ENCODE peak calls at places on chromosome 1, in seven cellular contexts. M, C, W, O, N, U and J are unnamed samples.

GRCh38 chr1:40450491-40451237 is 388 bp downstream of the ZFP69B start:
- DNase-seq in M (peak), C (peak), W (no peak), O (no peak), N (peak), U (peak), J (no peak)

GRCh38 chr1:26177182-26177684 is at the start of gene CNKSR1:
- DNase-seq in M (no peak), C (no peak), W (peak), O (peak), N (no peak), U (peak), J (peak)

GRCh38 chr1:51629918-51630317 is 13.0 kb downstream of the OSBPL9 start:
- DNase-seq in M (no peak), C (no peak), W (no peak), O (no peak), N (no peak), U (no peak), J (no peak)

GRCh38 chr1:111204211-111204883 is 3.9 kb upstream of the DENND2D start:
- DNase-seq in M (no peak), C (peak), W (no peak), O (peak), N (peak), U (no peak), J (no peak)

GRCh38 chr1:238960071-238960470 is 426.3 kb upstream of the CHRM3 start:
- DNase-seq in M (no peak), C (no peak), W (no peak), O (no peak), N (no peak), U (no peak), J (no peak)

GRCh38 chr1:226678701-226679100 is 60.4 kb downstream of the ITPKB start:
- DNase-seq in M (no peak), C (no peak), W (no peak), O (no peak), N (no peak), U (no peak), J (no peak)

GRCh38 chr1:184802739-184803492 is 48.3 kb upstream of the EDEM3 start:
- DNase-seq in M (no peak), C (no peak), W (no peak), O (no peak), N (peak), U (no peak), J (no peak)

GRCh38 chr1:29959356-29959755 is 723.0 kb downstream of the PTPRU start:
- DNase-seq in M (no peak), C (no peak), W (no peak), O (no peak), N (no peak), U (no peak), J (no peak)

GRCh38 chr1:162003825-162004205 is 19.9 kb downstream of the OLFML2B start:
- DNase-seq in M (no peak), C (no peak), W (no peak), O (no peak), N (no peak), U (no peak), J (no peak)

GRCh38 chr1:66333463-66334232 is 200.3 kb upstream of the SGIP1 start:
- DNase-seq in M (no peak), C (no peak), W (no peak), O (no peak), N (no peak), U (no peak), J (no peak)

GRCh38 chr1:186165303-186165702 is 209.8 kb downstream of the TPR start:
- DNase-seq in M (no peak), C (no peak), W (no peak), O (no peak), N (no peak), U (no peak), J (no peak)

GRCh38 chr1:26164036-26164927 is 4.5 kb downstream of the C1orf232 start:
- DNase-seq in M (peak), C (no peak), W (no peak), O (no peak), N (peak), U (no peak), J (no peak)

GRCh38 chr1:162943627-162944026 is 82.7 kb upstream of the CCDC190 start:
- DNase-seq in M (no peak), C (no peak), W (no peak), O (no peak), N (no peak), U (no peak), J (no peak)

GRCh38 chr1:210232524-210233215 is at the start of gene SERTAD4:
- DNase-seq in M (no peak), C (no peak), W (no peak), O (peak), N (peak), U (no peak), J (peak)

GRCh38 chr1:159171688-159172501 is 480 bp downstream of the CADM3 start:
- DNase-seq in M (no peak), C (no peak), W (no peak), O (no peak), N (no peak), U (no peak), J (no peak)

GRCh38 chr1:93448292-93448982 is 519 bp downstream of the FNBP1L start:
- DNase-seq in M (peak), C (no peak), W (no peak), O (no peak), N (peak), U (peak), J (peak)

GRCh38 chr1:181097242-181097641 is 8.7 kb downstream of the IER5 start:
- DNase-seq in M (no peak), C (no peak), W (no peak), O (no peak), N (peak), U (no peak), J (no peak)

GRCh38 chr1:112449630-112449983 is 53.6 kb downstream of the CTTNBP2NL start:
- DNase-seq in M (no peak), C (no peak), W (no peak), O (no peak), N (no peak), U (no peak), J (no peak)

GRCh38 chr1:80847904-80848303 is 952.8 kb upstream of the ADGRL2 start:
- DNase-seq in M (no peak), C (no peak), W (no peak), O (no peak), N (no peak), U (no peak), J (no peak)

GRCh38 chr1:80841261-80841660 is 959.5 kb upstream of the ADGRL2 start:
- DNase-seq in M (no peak), C (no peak), W (no peak), O (no peak), N (no peak), U (no peak), J (no peak)

DNA sequence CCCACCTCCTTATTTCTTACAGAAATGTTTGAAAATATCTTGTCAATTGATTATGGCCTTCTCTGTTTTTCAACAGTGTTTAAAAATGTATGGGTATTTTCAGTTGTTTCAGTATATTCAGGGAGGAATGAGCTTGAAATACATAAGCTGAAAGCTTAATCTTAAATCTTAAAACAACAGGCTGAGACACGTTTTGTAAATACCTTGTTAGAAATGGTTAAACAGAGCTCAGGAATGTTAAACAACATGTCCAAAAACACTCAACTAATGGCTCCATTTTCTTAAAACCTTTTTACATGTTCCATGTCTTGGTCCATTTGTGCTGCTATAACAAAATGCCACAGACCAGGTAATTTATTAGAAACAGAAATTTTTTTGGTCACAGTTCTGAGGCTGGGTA is 953.8 kb upstream of the ADGRL2 start:
- DNase-seq in M (no peak), C (no peak), W (no peak), O (no peak), N (no peak), U (no peak), J (no peak)
- TF ChIP-seq YY1 in M (no peak), C (no peak), W (no peak), O (no peak), N (no peak), U (no peak), J (no peak)

GRCh38 chr1:174218983-174219382 is 59.7 kb downstream of the RABGAP1L start:
- DNase-seq in M (no peak), C (no peak), W (no peak), O (no peak), N (no peak), U (no peak), J (no peak)

GRCh38 chr1:174219606-174220370 is 60.5 kb downstream of the RABGAP1L start:
- DNase-seq in M (no peak), C (no peak), W (no peak), O (no peak), N (no peak), U (no peak), J (no peak)

GRCh38 chr1:174217787-174218574 is 58.7 kb downstream of the RABGAP1L start:
- DNase-seq in M (peak), C (no peak), W (no peak), O (peak), N (peak), U (peak), J (peak)

GRCh38 chr1:174215766-174216165 is 56.4 kb downstream of the RABGAP1L start:
- DNase-seq in M (no peak), C (no peak), W (no peak), O (no peak), N (no peak), U (no peak), J (no peak)

DNA sequence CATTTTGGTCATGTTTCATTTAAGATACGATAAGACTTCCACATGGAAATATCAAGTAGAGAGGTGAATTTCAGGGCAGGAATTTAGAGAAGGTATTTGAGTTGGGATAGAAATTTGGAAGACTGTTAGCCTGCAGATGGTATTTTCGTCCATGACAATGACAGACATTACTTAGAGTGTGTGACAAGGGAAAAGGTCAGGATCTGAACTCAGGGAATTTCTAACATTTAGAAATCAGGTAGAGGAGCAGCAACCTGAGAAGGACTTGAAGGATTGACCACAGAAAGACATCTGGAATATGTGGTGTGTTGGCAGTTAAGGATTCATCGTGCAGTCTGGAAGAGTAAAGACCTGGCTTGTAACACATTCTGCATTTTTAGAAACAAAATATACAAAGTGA is 57.9 kb downstream of the RABGAP1L start:
- DNase-seq in M (no peak), C (no peak), W (no peak), O (no peak), N (no peak), U (no peak), J (no peak)
- TF ChIP-seq YY1 in M (no peak), C (no peak), W (no peak), O (no peak), N (no peak), U (no peak), J (no peak)

GRCh38 chr1:167676916-167677848 is 44.6 kb upstream of the MPZL1 start:
- DNase-seq in M (no peak), C (peak), W (no peak), O (no peak), N (no peak), U (no peak), J (no peak)
- TF ChIP-seq YY1 in M (no peak), C (peak), W (no peak), O (no peak), N (no peak), U (no peak), J (no peak)

DNA sequence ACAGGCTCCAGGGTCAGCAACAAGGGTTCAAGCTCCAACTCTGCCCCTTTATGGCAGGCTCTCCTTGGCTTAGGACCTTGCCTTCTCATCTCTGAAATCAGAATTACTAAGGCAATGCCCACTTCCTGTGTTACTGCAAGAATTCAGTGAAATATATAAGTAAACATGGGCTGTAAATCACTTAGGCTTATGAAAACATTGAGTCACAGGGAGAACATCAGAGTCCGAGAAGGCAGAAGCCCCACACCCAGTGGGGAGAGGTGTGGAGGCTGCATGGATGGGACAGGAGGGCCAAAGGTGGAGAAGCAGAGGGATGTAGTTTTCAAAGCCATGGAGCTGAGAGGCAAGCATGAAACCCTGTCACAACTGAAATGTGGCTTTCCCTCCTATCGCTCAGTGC is 3.5 kb downstream of the RGS8 start:
- DNase-seq in M (no peak), C (no peak), W (no peak), O (no peak), N (no peak), U (no peak), J (no peak)
- TF ChIP-seq YY1 in M (no peak), C (no peak), W (no peak), O (no peak), N (no peak), U (no peak), J (no peak)

DNA sequence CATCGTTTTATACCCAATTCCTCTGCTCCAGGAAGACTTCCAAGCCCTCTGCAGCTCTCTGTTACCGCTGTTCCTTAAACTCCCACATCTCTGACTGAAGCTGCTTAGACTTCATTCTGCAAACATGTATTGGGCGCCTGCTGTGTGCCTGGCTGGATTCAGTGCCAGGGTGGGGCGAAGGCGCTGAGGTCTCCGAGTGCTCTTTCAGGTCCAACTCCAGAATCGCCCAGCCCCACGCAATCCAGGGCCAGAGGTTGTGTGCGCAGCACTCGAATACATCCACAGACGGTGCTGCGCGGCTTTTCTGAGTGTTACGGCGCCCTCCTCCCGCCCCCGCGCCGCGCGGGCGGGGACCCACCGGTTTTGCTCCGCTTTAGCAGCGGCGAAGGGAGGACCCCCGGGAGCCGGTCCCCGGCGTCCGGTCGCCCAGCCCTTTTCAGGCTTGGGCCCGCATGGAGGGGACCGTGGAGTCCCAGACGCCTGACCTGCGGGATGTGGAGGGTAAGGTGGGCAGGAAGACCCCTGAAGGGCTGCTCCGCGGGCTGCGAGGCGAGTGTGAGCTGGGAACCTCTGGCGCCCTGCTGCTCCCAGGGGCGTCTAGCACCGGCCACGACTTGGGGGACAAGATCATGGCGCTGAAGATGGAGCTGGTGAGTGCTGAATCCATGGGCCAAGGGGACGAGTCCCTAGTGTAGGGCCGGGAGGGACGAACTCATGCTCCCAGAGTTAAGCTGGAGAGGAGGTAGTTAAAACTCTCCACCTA is at the start of gene LURAP1:
- DNase-seq in M (peak), C (no peak), W (no peak), O (no peak), N (peak), U (no peak), J (no peak)
- TF ChIP-seq YY1 in M (peak), C (peak), W (peak), O (no peak), N (peak), U (peak), J (no peak)

GRCh38 chr1:22252248-22252647 is 109.4 kb upstream of the WNT4 start:
- DNase-seq in M (no peak), C (no peak), W (no peak), O (no peak), N (no peak), U (no peak), J (no peak)
- TF ChIP-seq YY1 in M (no peak), C (no peak), W (no peak), O (no peak), N (no peak), U (no peak), J (no peak)

GRCh38 chr1:203701606-203702005 is 63.4 kb upstream of the LAX1 start:
- DNase-seq in M (no peak), C (no peak), W (no peak), O (no peak), N (no peak), U (no peak), J (no peak)
- TF ChIP-seq YY1 in M (no peak), C (no peak), W (no peak), O (no peak), N (no peak), U (no peak), J (no peak)

GRCh38 chr1:183272390-183272801 is 86.3 kb downstream of the LAMC2 start:
- DNase-seq in M (no peak), C (no peak), W (no peak), O (no peak), N (no peak), U (no peak), J (no peak)
- TF ChIP-seq YY1 in M (no peak), C (no peak), W (no peak), O (no peak), N (no peak), U (no peak), J (no peak)